ENCODE peak calls at places on chromosomes 1 and 21, in four cellular contexts. T is heart left ventricle, K is A549, B is endothelial cell. G is an unnamed sample.

GRCh38 chr1:117658676-117659075 is 52.8 kb downstream of the TENT5C start:
- DNase-seq in T (no peak), K (no peak), B (no peak), G (no peak)

GRCh38 chr21:42350899-42351543 is at the start of gene TFF2:
- DNase-seq in T (no peak), K (no peak), B (no peak), G (no peak)

GRCh38 chr1:15111597-15111996 is 42.0 kb upstream of the TMEM51 start:
- DNase-seq in T (no peak), K (no peak), B (no peak), G (no peak)

GRCh38 chr1:38140025-38140487 is 93.5 kb upstream of the POU3F1 start:
- DNase-seq in T (no peak), K (no peak), B (no peak), G (no peak)

GRCh38 chr21:42107177-42107880 is 36.2 kb downstream of the UMODL1 start:
- DNase-seq in T (no peak), K (no peak), B (no peak), G (no peak)

GRCh38 chr1:198678901-198679329 is 40.1 kb downstream of the PTPRC start:
- DNase-seq in T (no peak), K (no peak), B (no peak), G (no peak)

GRCh38 chr1:11072216-11072917 is 12.5 kb upstream of the SRM start:
- DNase-seq in T (no peak), K (no peak), B (no peak), G (no peak)

GRCh38 chr1:27569506-27570382 is 34.2 kb downstream of the AHDC1 start:
- DNase-seq in T (no peak), K (no peak), B (no peak), G (no peak)

GRCh38 chr1:184890539-184890973 is 83.8 kb downstream of the NIBAN1 start:
- DNase-seq in T (peak; percentile 70), K (no peak), B (no peak), G (no peak)

GRCh38 chr1:19646771-19647319 is 2.7 kb downstream of the NBL1 start:
- DNase-seq in T (no peak), K (no peak), B (no peak), G (no peak)

GRCh38 chr1:19648239-19648638 is 4.1 kb downstream of the NBL1 start:
- DNase-seq in T (no peak), K (no peak), B (no peak), G (no peak)

GRCh38 chr1:19650416-19651140 is 6.5 kb downstream of the NBL1 start:
- DNase-seq in T (no peak), K (no peak), B (no peak), G (no peak)

GRCh38 chr1:19647643-19648042 is 3.5 kb downstream of the NBL1 start:
- DNase-seq in T (no peak), K (no peak), B (no peak), G (no peak)

DNA sequence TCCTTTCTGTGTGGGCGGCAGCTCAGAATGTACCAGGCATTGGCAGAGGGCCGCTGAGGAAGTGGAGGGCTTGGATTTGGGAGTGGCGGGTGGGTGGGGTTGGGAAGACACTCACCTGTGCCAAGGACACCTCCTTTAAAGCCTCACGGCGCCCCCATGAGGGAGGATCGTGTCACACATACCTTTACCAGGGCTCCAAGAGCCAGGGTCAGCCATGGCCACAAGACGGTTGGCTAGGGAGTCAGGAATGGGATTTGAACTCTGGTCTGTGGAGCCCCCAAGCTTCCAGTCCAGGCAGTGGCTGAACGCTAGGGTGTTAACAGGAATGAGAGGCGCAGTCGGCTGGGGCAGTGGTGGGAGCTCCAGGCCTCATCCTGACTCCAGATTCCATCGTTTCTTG is 4.6 kb downstream of the NBL1 start:
- DNase-seq in T (no peak), K (peak; percentile 42), B (no peak), G (no peak)
- TF ChIP-seq CTCF in T (peak; percentile 41), K (peak; percentile 25), B (no peak), G (peak; percentile 13)

DNA sequence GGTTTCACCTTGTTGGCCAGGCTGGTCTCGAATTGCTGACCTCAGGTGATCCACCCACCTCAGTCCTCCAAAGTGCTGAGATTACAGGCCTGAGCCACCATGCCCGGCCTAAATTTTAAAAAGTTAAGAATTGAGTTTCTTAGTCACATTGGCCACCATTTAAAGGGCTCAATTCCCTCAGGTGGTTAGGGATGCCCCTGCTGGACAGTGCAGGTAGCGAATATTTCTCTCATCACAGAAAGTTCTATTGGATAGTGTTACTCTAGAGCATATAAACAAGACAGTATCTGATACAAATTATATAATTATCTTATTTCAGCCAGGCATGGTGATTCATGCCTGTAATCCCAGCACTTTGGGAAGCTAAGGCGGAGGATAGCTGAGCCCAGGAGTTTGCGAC is 320.2 kb downstream of the ZP4 start:
- DNase-seq in T (no peak), K (no peak), B (no peak), G (no peak)
- TF ChIP-seq CTCF in T (no peak), K (no peak), B (peak; percentile 57), G (peak; percentile 48)

GRCh38 chr21:39388811-39389155 is 39.9 kb upstream of the HMGN1 start:
- DNase-seq in T (no peak), K (no peak), B (no peak), G (no peak)
- TF ChIP-seq CTCF in T (no peak), K (no peak), B (no peak), G (no peak)

GRCh38 chr1:154352581-154353459 is 27.5 kb downstream of the ATP8B2 start:
- DNase-seq in T (peak; percentile 48), K (no peak), B (peak; percentile 39), G (no peak)
- TF ChIP-seq CTCF in T (no peak), K (no peak), B (no peak), G (no peak)

GRCh38 chr21:30839304-30839703 is 9.7 kb upstream of the KRTAP7-1 start:
- DNase-seq in T (no peak), K (peak; percentile 29), B (peak; percentile 60), G (peak; percentile 36)
- TF ChIP-seq CTCF in T (no peak), K (no peak), B (peak; percentile 65), G (peak; percentile 55)

DNA sequence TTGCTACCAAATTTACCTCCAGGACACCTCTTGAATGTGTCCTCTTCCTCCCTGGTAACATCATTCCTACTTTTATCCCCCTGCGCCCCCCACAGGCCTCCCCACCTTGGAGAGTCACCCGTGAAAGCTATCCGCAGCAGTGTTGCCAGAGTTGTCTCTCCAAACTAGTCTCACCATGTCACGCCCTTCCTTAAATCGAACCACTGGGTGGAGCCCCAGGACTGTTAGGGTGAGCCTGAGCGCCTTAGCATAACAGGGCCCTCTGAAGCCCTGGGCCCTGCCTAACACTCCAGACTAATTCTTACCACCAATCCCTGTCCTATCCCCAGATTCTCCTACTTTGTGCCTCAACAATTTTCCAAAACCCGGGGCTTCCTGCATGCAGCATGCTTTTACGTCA is 35.0 kb downstream of the HSD3B2 start:
- DNase-seq in T (no peak), K (no peak), B (no peak), G (no peak)
- TF ChIP-seq CTCF in T (no peak), K (no peak), B (no peak), G (no peak)

DNA sequence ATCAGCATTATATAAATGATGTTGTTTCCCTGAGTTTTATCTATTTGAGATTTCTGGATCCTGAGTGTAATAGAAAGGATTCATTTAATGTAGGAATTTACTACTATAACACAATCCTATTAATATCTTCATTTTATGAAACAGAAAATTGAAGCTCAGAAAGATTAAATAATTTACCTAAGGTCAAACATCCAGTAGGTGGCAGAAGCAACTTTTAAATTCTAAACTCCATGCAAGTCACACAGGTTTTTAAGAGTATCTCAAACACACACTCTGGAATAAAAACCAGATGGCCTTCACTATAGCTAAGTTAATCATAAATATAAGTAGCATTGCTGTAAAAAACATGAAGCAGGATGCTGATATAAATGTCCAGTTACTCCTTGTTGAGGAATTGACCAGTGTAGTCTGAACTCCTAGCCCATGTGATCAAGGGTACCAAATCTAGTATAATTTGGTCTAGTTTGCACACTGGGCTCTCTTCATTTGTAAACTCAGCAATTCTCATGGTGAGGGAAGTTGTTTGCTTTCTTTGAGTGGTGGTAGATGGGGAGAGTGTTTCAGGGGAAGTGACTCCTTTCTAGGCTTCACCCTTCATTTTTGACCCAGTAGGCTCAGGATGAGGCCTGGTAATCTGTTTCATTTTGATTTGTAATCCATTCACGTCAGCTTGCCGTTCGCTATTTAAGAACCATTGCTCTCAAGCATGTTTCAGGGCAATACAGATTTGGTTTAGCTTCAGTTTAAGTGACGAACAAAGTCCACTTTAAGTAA is 9.3 kb upstream of the FMO3 start:
- DNase-seq in T (no peak), K (peak; percentile 7), B (no peak), G (no peak)
- TF ChIP-seq CTCF in T (peak; percentile 63), K (peak; percentile 24), B (peak; percentile 38), G (no peak)